ENCODE peak calls at places on chromosomes 4 and X, in six cellular contexts. One of them, this sample, is unnamed.

GRCh38 chr4:69214716-69215115 is at the start of gene UGT2B11:
- DNase-seq in WTC11: no peak
- DNase-seq in fibroblast of pulmonary artery: no peak
- DNase-seq in uterus: no peak
- DNase-seq in AG10803: no peak
- DNase-seq in tibial artery: no peak
- DNase-seq in this sample: no peak

GRCh38 chr4:173535932-173536331 is 5.9 kb upstream of the HAND2 start:
- DNase-seq in AG10803: no peak
- DNase-seq in tibial artery: no peak
- DNase-seq in uterus: no peak
- DNase-seq in fibroblast of pulmonary artery: no peak
- DNase-seq in WTC11: no peak
- DNase-seq in this sample: no peak

GRCh38 chrX:130975947-130976346 is 72.9 kb upstream of the ENOX2 start:
- DNase-seq in fibroblast of pulmonary artery: peak
- DNase-seq in tibial artery: no peak
- DNase-seq in uterus: no peak
- DNase-seq in AG10803: peak
- DNase-seq in WTC11: peak
- DNase-seq in this sample: peak

GRCh38 chrX:54891573-54891972 is 29.1 kb upstream of the TRO start:
- DNase-seq in AG10803: peak
- DNase-seq in tibial artery: no peak
- DNase-seq in fibroblast of pulmonary artery: peak
- DNase-seq in uterus: no peak
- DNase-seq in WTC11: no peak
- DNase-seq in this sample: no peak

GRCh38 chrX:2484721-2485459 is 15.9 kb downstream of the DHRSX start:
- DNase-seq in WTC11: peak
- DNase-seq in uterus: peak
- DNase-seq in fibroblast of pulmonary artery: peak
- DNase-seq in tibial artery: peak
- DNase-seq in AG10803: peak
- DNase-seq in this sample: no peak

GRCh38 chrX:123860983-123861382 is 1.1 kb downstream of the XIAP start:
- DNase-seq in AG10803: no peak
- DNase-seq in uterus: no peak
- DNase-seq in tibial artery: no peak
- DNase-seq in fibroblast of pulmonary artery: peak
- DNase-seq in WTC11: no peak
- DNase-seq in this sample: no peak

GRCh38 chr4:41661447-41662076 is 87.0 kb downstream of the PHOX2B start:
- DNase-seq in uterus: peak
- DNase-seq in tibial artery: peak
- DNase-seq in WTC11: peak
- DNase-seq in AG10803: peak
- DNase-seq in fibroblast of pulmonary artery: peak
- DNase-seq in this sample: peak

GRCh38 chrX:47637546-47638195 is 7.9 kb upstream of the CFP start:
- DNase-seq in uterus: no peak
- DNase-seq in fibroblast of pulmonary artery: no peak
- DNase-seq in WTC11: peak
- DNase-seq in tibial artery: peak
- DNase-seq in AG10803: no peak
- DNase-seq in this sample: no peak

GRCh38 chr4:69546121-69546520 is 50.4 kb upstream of the UGT2B4 start:
- DNase-seq in tibial artery: no peak
- DNase-seq in AG10803: no peak
- DNase-seq in WTC11: no peak
- DNase-seq in uterus: no peak
- DNase-seq in fibroblast of pulmonary artery: peak
- DNase-seq in this sample: no peak

GRCh38 chr4:108646706-108647105 is 3.7 kb upstream of the OSTC start:
- DNase-seq in WTC11: no peak
- DNase-seq in tibial artery: no peak
- DNase-seq in fibroblast of pulmonary artery: no peak
- DNase-seq in uterus: no peak
- DNase-seq in AG10803: no peak
- DNase-seq in this sample: no peak

GRCh38 chrX:23616361-23616760 is 50.9 kb upstream of the PRDX4 start:
- DNase-seq in tibial artery: no peak
- DNase-seq in WTC11: no peak
- DNase-seq in fibroblast of pulmonary artery: peak
- DNase-seq in uterus: no peak
- DNase-seq in AG10803: peak
- DNase-seq in this sample: no peak

GRCh38 chr4:185020293-185020808 is 2.1 kb downstream of the HELT start:
- DNase-seq in WTC11: peak
- DNase-seq in AG10803: no peak
- DNase-seq in tibial artery: no peak
- DNase-seq in uterus: no peak
- DNase-seq in fibroblast of pulmonary artery: no peak
- DNase-seq in this sample: no peak

GRCh38 chr4:150232029-150232428 is 153.8 kb downstream of the DCLK2 start:
- DNase-seq in uterus: no peak
- DNase-seq in fibroblast of pulmonary artery: no peak
- DNase-seq in AG10803: no peak
- DNase-seq in tibial artery: no peak
- DNase-seq in WTC11: no peak
- DNase-seq in this sample: no peak

GRCh38 chr4:48112017-48112667 is 21.9 kb downstream of the TXK start:
- DNase-seq in tibial artery: no peak
- DNase-seq in AG10803: peak
- DNase-seq in fibroblast of pulmonary artery: no peak
- DNase-seq in WTC11: no peak
- DNase-seq in uterus: no peak
- DNase-seq in this sample: no peak

GRCh38 chr4:86967061-86967460 is 32.2 kb downstream of the AFF1 start:
- DNase-seq in WTC11: no peak
- DNase-seq in fibroblast of pulmonary artery: no peak
- DNase-seq in tibial artery: no peak
- DNase-seq in AG10803: no peak
- DNase-seq in uterus: no peak
- DNase-seq in this sample: no peak

GRCh38 chr4:29970626-29971025 is 749.5 kb upstream of the PCDH7 start:
- DNase-seq in AG10803: no peak
- DNase-seq in fibroblast of pulmonary artery: peak
- DNase-seq in WTC11: no peak
- DNase-seq in tibial artery: no peak
- DNase-seq in uterus: no peak
- DNase-seq in this sample: no peak

GRCh38 chr4:158965208-158965607 is 137.7 kb upstream of the RAPGEF2 start:
- DNase-seq in uterus: no peak
- DNase-seq in tibial artery: no peak
- DNase-seq in WTC11: no peak
- DNase-seq in AG10803: no peak
- DNase-seq in fibroblast of pulmonary artery: no peak
- DNase-seq in this sample: no peak

GRCh38 chrX:64975491-64975890 is 759 bp downstream of the ZC4H2 start:
- DNase-seq in uterus: peak
- DNase-seq in WTC11: peak
- DNase-seq in tibial artery: peak
- DNase-seq in AG10803: no peak
- DNase-seq in fibroblast of pulmonary artery: peak
- DNase-seq in this sample: no peak

GRCh38 chr4:147994076-147994475 is 262.2 kb downstream of the ARHGAP10 start:
- DNase-seq in tibial artery: no peak
- DNase-seq in AG10803: no peak
- DNase-seq in uterus: no peak
- DNase-seq in fibroblast of pulmonary artery: peak
- DNase-seq in WTC11: no peak
- DNase-seq in this sample: no peak

GRCh38 chrX:1393871-1394615 is 2.1 kb upstream of the SLC25A6 start:
- DNase-seq in WTC11: no peak
- DNase-seq in tibial artery: peak
- DNase-seq in uterus: peak
- DNase-seq in fibroblast of pulmonary artery: no peak
- DNase-seq in AG10803: no peak
- DNase-seq in this sample: no peak

GRCh38 chr4:101774807-101775206 is 15.7 kb upstream of the BANK1 start:
- DNase-seq in AG10803: peak
- DNase-seq in fibroblast of pulmonary artery: peak
- DNase-seq in WTC11: no peak
- DNase-seq in uterus: no peak
- DNase-seq in tibial artery: no peak
- DNase-seq in this sample: no peak

GRCh38 chrX:136679581-136679980 is 31.6 kb downstream of the CD40LG start:
- DNase-seq in WTC11: no peak
- DNase-seq in tibial artery: no peak
- DNase-seq in uterus: no peak
- DNase-seq in fibroblast of pulmonary artery: no peak
- DNase-seq in AG10803: no peak
- DNase-seq in this sample: no peak

GRCh38 chr4:27791640-27792039 is 931.0 kb downstream of the STIM2 start:
- DNase-seq in AG10803: peak
- DNase-seq in uterus: no peak
- DNase-seq in WTC11: no peak
- DNase-seq in fibroblast of pulmonary artery: peak
- DNase-seq in tibial artery: no peak
- DNase-seq in this sample: no peak

GRCh38 chr4:8192748-8193738 is 6.0 kb upstream of the SH3TC1 start:
- DNase-seq in uterus: no peak
- DNase-seq in tibial artery: no peak
- DNase-seq in WTC11: no peak
- DNase-seq in AG10803: peak
- DNase-seq in fibroblast of pulmonary artery: peak
- DNase-seq in this sample: no peak
- TF ChIP-seq CTCF in uterus: peak
- TF ChIP-seq CTCF in tibial artery: no peak
- TF ChIP-seq CTCF in WTC11: no peak
- TF ChIP-seq CTCF in AG10803: peak
- TF ChIP-seq CTCF in fibroblast of pulmonary artery: peak
- TF ChIP-seq CTCF in this sample: peak

GRCh38 chrX:29275928-29276327 is 688.7 kb downstream of the IL1RAPL1 start:
- DNase-seq in WTC11: no peak
- DNase-seq in uterus: no peak
- DNase-seq in fibroblast of pulmonary artery: no peak
- DNase-seq in tibial artery: no peak
- DNase-seq in AG10803: no peak
- DNase-seq in this sample: no peak

GRCh38 chrX:29269390-29269789 is 682.1 kb downstream of the IL1RAPL1 start:
- DNase-seq in fibroblast of pulmonary artery: no peak
- DNase-seq in uterus: no peak
- DNase-seq in WTC11: no peak
- DNase-seq in AG10803: no peak
- DNase-seq in tibial artery: no peak
- DNase-seq in this sample: no peak

DNA sequence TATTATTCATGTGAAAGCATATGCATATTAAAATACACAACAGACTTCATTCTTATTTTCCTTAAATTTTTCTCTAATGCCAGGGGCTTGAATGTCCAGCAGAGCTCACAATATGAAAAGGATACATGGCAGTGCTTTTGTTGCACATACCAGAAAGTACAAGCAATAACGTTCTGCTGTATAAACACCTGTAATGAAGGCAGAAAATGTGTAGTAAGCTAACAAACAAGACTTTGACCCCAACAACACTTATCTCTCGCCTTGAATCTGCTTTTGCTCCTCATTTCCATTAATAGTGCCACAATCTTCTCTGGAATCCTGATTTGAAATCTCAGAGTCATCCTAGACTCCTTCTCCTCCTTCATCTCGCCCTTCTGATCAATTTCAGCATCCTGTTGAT is 687.3 kb downstream of the IL1RAPL1 start:
- DNase-seq in uterus: no peak
- DNase-seq in AG10803: no peak
- DNase-seq in WTC11: no peak
- DNase-seq in fibroblast of pulmonary artery: no peak
- DNase-seq in tibial artery: no peak
- DNase-seq in this sample: no peak
- TF ChIP-seq CTCF in uterus: no peak
- TF ChIP-seq CTCF in AG10803: no peak
- TF ChIP-seq CTCF in WTC11: no peak
- TF ChIP-seq CTCF in fibroblast of pulmonary artery: no peak
- TF ChIP-seq CTCF in tibial artery: no peak
- TF ChIP-seq CTCF in this sample: no peak

GRCh38 chr4:11424000-11424399 is 4.7 kb downstream of the HS3ST1 start:
- DNase-seq in WTC11: peak
- DNase-seq in uterus: peak
- DNase-seq in fibroblast of pulmonary artery: peak
- DNase-seq in tibial artery: no peak
- DNase-seq in AG10803: no peak
- DNase-seq in this sample: no peak
- TF ChIP-seq CTCF in WTC11: no peak
- TF ChIP-seq CTCF in uterus: peak
- TF ChIP-seq CTCF in fibroblast of pulmonary artery: peak
- TF ChIP-seq CTCF in tibial artery: peak
- TF ChIP-seq CTCF in AG10803: no peak
- TF ChIP-seq CTCF in this sample: peak

GRCh38 chrX:153495362-153495751 is 577 bp downstream of the BGN start:
- DNase-seq in WTC11: no peak
- DNase-seq in uterus: peak
- DNase-seq in AG10803: no peak
- DNase-seq in fibroblast of pulmonary artery: peak
- DNase-seq in tibial artery: peak
- DNase-seq in this sample: no peak
- TF ChIP-seq CTCF in WTC11: no peak
- TF ChIP-seq CTCF in uterus: no peak
- TF ChIP-seq CTCF in AG10803: no peak
- TF ChIP-seq CTCF in fibroblast of pulmonary artery: no peak
- TF ChIP-seq CTCF in tibial artery: no peak
- TF ChIP-seq CTCF in this sample: peak

GRCh38 chr4:176034498-176034897 is 31.1 kb upstream of the WDR17 start:
- DNase-seq in AG10803: peak
- DNase-seq in tibial artery: no peak
- DNase-seq in uterus: no peak
- DNase-seq in WTC11: no peak
- DNase-seq in fibroblast of pulmonary artery: peak
- DNase-seq in this sample: no peak
- TF ChIP-seq CTCF in AG10803: peak
- TF ChIP-seq CTCF in tibial artery: peak
- TF ChIP-seq CTCF in uterus: peak
- TF ChIP-seq CTCF in WTC11: peak
- TF ChIP-seq CTCF in fibroblast of pulmonary artery: peak
- TF ChIP-seq CTCF in this sample: peak

DNA sequence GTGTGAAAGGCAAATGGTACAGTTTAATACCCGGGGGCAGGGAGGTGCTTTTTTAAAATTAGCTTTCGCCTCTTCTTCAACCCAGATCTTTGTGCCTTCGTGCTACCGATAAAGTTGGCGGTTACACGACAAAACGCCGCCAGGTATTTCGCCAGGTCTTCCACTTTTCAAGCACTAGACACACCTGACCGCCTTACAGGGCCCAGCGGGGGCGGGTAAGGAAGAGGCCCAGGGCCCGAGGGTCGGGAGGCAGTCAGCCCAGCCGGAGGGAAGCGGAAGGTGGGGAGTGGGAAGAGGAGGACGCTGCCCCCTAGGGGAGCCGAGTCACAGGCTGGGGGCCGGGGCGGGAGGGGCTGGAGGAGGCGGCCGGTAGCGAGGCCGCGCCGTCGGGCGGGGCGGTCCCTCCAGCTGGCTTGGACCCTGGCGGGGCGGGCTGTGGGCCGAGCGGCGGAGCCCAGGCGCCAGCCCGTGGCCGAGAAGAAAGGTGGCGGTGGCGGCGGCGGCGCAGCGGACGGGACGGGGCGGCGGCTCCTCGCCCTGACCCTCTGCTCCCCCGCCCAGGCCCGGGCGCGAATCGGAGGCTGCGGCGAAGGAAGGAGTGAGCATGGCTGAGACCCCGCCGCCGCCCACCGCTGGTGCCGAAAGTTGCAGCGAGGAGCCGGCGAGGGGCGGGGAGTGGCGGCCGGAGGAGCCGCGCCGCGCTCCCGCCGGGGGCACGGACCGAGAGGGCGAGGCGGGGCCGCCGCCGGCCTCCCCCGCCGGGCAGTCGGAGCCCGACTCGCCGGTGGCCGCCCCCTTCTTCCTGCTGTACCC is 16.2 kb downstream of the UTP3 start:
- DNase-seq in AG10803: peak
- DNase-seq in WTC11: peak
- DNase-seq in uterus: peak
- DNase-seq in tibial artery: peak
- DNase-seq in fibroblast of pulmonary artery: peak
- DNase-seq in this sample: peak
- TF ChIP-seq CTCF in AG10803: peak
- TF ChIP-seq CTCF in WTC11: no peak
- TF ChIP-seq CTCF in uterus: peak
- TF ChIP-seq CTCF in tibial artery: no peak
- TF ChIP-seq CTCF in fibroblast of pulmonary artery: peak
- TF ChIP-seq CTCF in this sample: peak